ENCODE peak calls at places on chromosomes 3 and 15, in nine cellular contexts. One of them, this sample, is unnamed.

GRCh38 chr3:13508496-13508895 is 28.4 kb downstream of the HDAC11 start:
- DNase-seq in endodermal cell: no peak
- DNase-seq in MM.1S: no peak
- DNase-seq in left ventricle myocardium inferior: peak; percentile 7
- DNase-seq in coronary artery: no peak
- DNase-seq in GM23248: no peak
- DNase-seq in A549: no peak
- DNase-seq in fibroblast of lung: no peak
- DNase-seq in AG04450: no peak
- DNase-seq in this sample: no peak

GRCh38 chr15:45821390-45821789 is 186.6 kb downstream of the SQOR start:
- DNase-seq in endodermal cell: no peak
- DNase-seq in MM.1S: no peak
- DNase-seq in left ventricle myocardium inferior: no peak
- DNase-seq in coronary artery: no peak
- DNase-seq in GM23248: no peak
- DNase-seq in A549: no peak
- DNase-seq in fibroblast of lung: no peak
- DNase-seq in AG04450: no peak
- DNase-seq in this sample: no peak

GRCh38 chr15:99956820-99957641 is 223.8 kb upstream of the LYSMD4 start:
- DNase-seq in endodermal cell: peak; percentile 26
- DNase-seq in MM.1S: no peak
- DNase-seq in left ventricle myocardium inferior: no peak
- DNase-seq in coronary artery: peak; percentile 55
- DNase-seq in GM23248: no peak
- DNase-seq in A549: no peak
- DNase-seq in fibroblast of lung: no peak
- DNase-seq in AG04450: no peak
- DNase-seq in this sample: no peak

GRCh38 chr3:191235331-191236314 is 36.6 kb downstream of the OSTN start:
- DNase-seq in endodermal cell: no peak
- DNase-seq in MM.1S: peak; percentile 90
- DNase-seq in left ventricle myocardium inferior: no peak
- DNase-seq in coronary artery: no peak
- DNase-seq in GM23248: peak; percentile 73
- DNase-seq in A549: no peak
- DNase-seq in fibroblast of lung: peak; percentile 20
- DNase-seq in AG04450: no peak
- DNase-seq in this sample: no peak

GRCh38 chr3:72380193-72380592 is 468.1 kb downstream of the SHQ1 start:
- DNase-seq in endodermal cell: no peak
- DNase-seq in MM.1S: no peak
- DNase-seq in left ventricle myocardium inferior: no peak
- DNase-seq in coronary artery: no peak
- DNase-seq in GM23248: peak; percentile 82
- DNase-seq in A549: no peak
- DNase-seq in fibroblast of lung: peak; percentile 41
- DNase-seq in AG04450: no peak
- DNase-seq in this sample: no peak

GRCh38 chr3:2870714-2871353 is 239.3 kb downstream of the IL5RA start:
- DNase-seq in endodermal cell: no peak
- DNase-seq in MM.1S: no peak
- DNase-seq in left ventricle myocardium inferior: no peak
- DNase-seq in coronary artery: no peak
- DNase-seq in GM23248: no peak
- DNase-seq in A549: no peak
- DNase-seq in fibroblast of lung: no peak
- DNase-seq in AG04450: no peak
- DNase-seq in this sample: no peak

GRCh38 chr3:169624533-169624972 is 39.0 kb downstream of the MECOM start:
- DNase-seq in endodermal cell: peak; percentile 51
- DNase-seq in MM.1S: no peak
- DNase-seq in left ventricle myocardium inferior: no peak
- DNase-seq in coronary artery: no peak
- DNase-seq in GM23248: no peak
- DNase-seq in A549: no peak
- DNase-seq in fibroblast of lung: no peak
- DNase-seq in AG04450: no peak
- DNase-seq in this sample: no peak

GRCh38 chr15:34038404-34039179 is 412 bp downstream of the AVEN start:
- DNase-seq in endodermal cell: peak; percentile 90
- DNase-seq in MM.1S: peak; percentile 81
- DNase-seq in left ventricle myocardium inferior: peak; percentile 85
- DNase-seq in coronary artery: peak; percentile 81
- DNase-seq in GM23248: peak; percentile 89
- DNase-seq in A549: peak; percentile 86
- DNase-seq in fibroblast of lung: peak; percentile 76
- DNase-seq in AG04450: no peak
- DNase-seq in this sample: peak; percentile 72

GRCh38 chr3:58638586-58638985 is 28.0 kb downstream of the FAM3D start:
- DNase-seq in endodermal cell: no peak
- DNase-seq in MM.1S: no peak
- DNase-seq in left ventricle myocardium inferior: no peak
- DNase-seq in coronary artery: no peak
- DNase-seq in GM23248: no peak
- DNase-seq in A549: no peak
- DNase-seq in fibroblast of lung: no peak
- DNase-seq in AG04450: no peak
- DNase-seq in this sample: no peak

GRCh38 chr3:71690222-71690821 is 34.9 kb downstream of the EIF4E3 start:
- DNase-seq in endodermal cell: no peak
- DNase-seq in MM.1S: no peak
- DNase-seq in left ventricle myocardium inferior: no peak
- DNase-seq in coronary artery: no peak
- DNase-seq in GM23248: peak; percentile 79
- DNase-seq in A549: no peak
- DNase-seq in fibroblast of lung: peak; percentile 62
- DNase-seq in AG04450: no peak
- DNase-seq in this sample: no peak

GRCh38 chr3:127200086-127200691 is 7.3 kb downstream of the PRR23E start:
- DNase-seq in endodermal cell: no peak
- DNase-seq in MM.1S: no peak
- DNase-seq in left ventricle myocardium inferior: no peak
- DNase-seq in coronary artery: peak; percentile 46
- DNase-seq in GM23248: no peak
- DNase-seq in A549: no peak
- DNase-seq in fibroblast of lung: no peak
- DNase-seq in AG04450: no peak
- DNase-seq in this sample: no peak

GRCh38 chr3:171867976-171868375 is 24.8 kb downstream of the TMEM212 start:
- DNase-seq in endodermal cell: peak; percentile 46
- DNase-seq in MM.1S: no peak
- DNase-seq in left ventricle myocardium inferior: no peak
- DNase-seq in coronary artery: no peak
- DNase-seq in GM23248: peak; percentile 27
- DNase-seq in A549: peak; percentile 52
- DNase-seq in fibroblast of lung: no peak
- DNase-seq in AG04450: no peak
- DNase-seq in this sample: no peak

GRCh38 chr15:69424748-69425413 is 10.7 kb downstream of the KIF23 start:
- DNase-seq in endodermal cell: no peak
- DNase-seq in MM.1S: no peak
- DNase-seq in left ventricle myocardium inferior: no peak
- DNase-seq in coronary artery: no peak
- DNase-seq in GM23248: peak; percentile 46
- DNase-seq in A549: no peak
- DNase-seq in fibroblast of lung: no peak
- DNase-seq in AG04450: no peak
- DNase-seq in this sample: no peak

GRCh38 chr3:77835916-77836315 is 796.0 kb downstream of the ROBO2 start:
- DNase-seq in endodermal cell: no peak
- DNase-seq in MM.1S: no peak
- DNase-seq in left ventricle myocardium inferior: no peak
- DNase-seq in coronary artery: no peak
- DNase-seq in GM23248: no peak
- DNase-seq in A549: no peak
- DNase-seq in fibroblast of lung: peak; percentile 73
- DNase-seq in AG04450: no peak
- DNase-seq in this sample: no peak

DNA sequence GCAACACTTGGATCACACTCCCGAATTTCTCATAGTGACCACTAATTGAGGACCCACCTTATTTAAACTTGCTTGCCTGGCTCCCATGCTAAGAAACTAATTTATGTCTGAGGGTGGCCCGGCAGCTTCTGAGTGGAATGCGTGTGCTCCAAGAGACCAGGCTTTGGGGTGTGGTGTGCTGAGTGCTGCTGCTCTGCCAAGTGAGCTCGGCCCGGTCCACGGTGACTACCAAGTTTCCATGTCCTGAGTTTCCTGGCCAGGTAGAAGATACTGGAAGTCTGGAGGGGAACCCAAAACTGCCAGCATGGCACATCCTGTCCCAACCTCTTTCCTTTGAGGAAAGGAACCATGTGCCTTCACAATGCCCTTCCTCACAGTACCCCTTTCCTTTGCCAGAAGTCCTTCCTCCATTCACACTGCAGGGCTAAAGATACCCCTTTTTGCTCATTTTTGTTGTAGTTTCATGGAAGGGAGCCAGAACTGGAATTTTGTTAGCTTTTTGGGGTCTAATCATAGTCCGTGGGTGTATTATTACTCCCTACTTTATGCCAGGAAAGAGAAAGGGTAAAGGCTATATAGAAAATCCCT is 59.1 kb upstream of the ACAD9 start:
- DNase-seq in endodermal cell: no peak
- DNase-seq in MM.1S: no peak
- DNase-seq in left ventricle myocardium inferior: no peak
- DNase-seq in coronary artery: no peak
- DNase-seq in GM23248: no peak
- DNase-seq in A549: no peak
- DNase-seq in fibroblast of lung: no peak
- DNase-seq in AG04450: no peak
- DNase-seq in this sample: no peak
- H3K27ac ChIP-seq in endodermal cell: peak overlapping the region; percentile 6
- H3K27ac ChIP-seq in MM.1S: no peak overlapping the region
- H3K27ac ChIP-seq in left ventricle myocardium inferior: peak overlapping the region; percentile 89
- H3K27ac ChIP-seq in coronary artery: no peak overlapping the region
- H3K27ac ChIP-seq in GM23248: no peak overlapping the region
- H3K27ac ChIP-seq in A549: no peak overlapping the region
- H3K27ac ChIP-seq in fibroblast of lung: no peak overlapping the region
- H3K27ac ChIP-seq in AG04450: no peak overlapping the region
- H3K27ac ChIP-seq in this sample: no peak overlapping the region

DNA sequence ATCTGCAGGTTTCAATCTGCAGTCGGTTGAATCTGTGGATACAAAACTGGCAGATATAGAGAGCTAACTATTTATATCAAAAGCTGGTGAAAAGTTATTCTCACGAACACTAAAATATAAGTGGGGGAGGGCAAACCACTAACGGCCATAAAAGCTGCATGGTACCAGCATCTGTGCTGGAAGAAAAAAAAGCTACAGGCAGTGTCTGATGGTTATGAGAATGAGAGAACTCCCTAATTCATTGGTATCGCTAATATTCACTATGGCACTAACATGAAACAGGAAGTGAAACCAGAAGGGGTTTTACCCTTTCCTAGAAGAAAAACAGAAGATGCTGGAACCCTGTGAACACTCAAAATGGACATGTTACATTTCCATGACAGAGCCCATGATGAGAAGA is 15.9 kb downstream of the CEP70 start:
- DNase-seq in endodermal cell: no peak
- DNase-seq in MM.1S: peak; percentile 77
- DNase-seq in left ventricle myocardium inferior: no peak
- DNase-seq in coronary artery: no peak
- DNase-seq in GM23248: no peak
- DNase-seq in A549: no peak
- DNase-seq in fibroblast of lung: no peak
- DNase-seq in AG04450: no peak
- DNase-seq in this sample: no peak
- H3K4me3 ChIP-seq in endodermal cell: no peak overlapping the region
- H3K4me3 ChIP-seq in MM.1S: peak overlapping the region; percentile 32
- H3K4me3 ChIP-seq in left ventricle myocardium inferior: no peak overlapping the region
- H3K4me3 ChIP-seq in coronary artery: no peak overlapping the region
- H3K4me3 ChIP-seq in GM23248: no peak overlapping the region
- H3K4me3 ChIP-seq in A549: no peak overlapping the region
- H3K4me3 ChIP-seq in fibroblast of lung: no peak overlapping the region
- H3K4me3 ChIP-seq in AG04450: no peak overlapping the region
- H3K4me3 ChIP-seq in this sample: peak overlapping the region; percentile 17

GRCh38 chr3:44890852-44891251 is 16.4 kb downstream of the TGM4 start:
- DNase-seq in endodermal cell: peak; percentile 42
- DNase-seq in MM.1S: no peak
- DNase-seq in left ventricle myocardium inferior: no peak
- DNase-seq in coronary artery: no peak
- DNase-seq in GM23248: no peak
- DNase-seq in A549: no peak
- DNase-seq in fibroblast of lung: no peak
- DNase-seq in AG04450: no peak
- DNase-seq in this sample: no peak

GRCh38 chr3:44890258-44890657 is 15.8 kb downstream of the TGM4 start:
- DNase-seq in endodermal cell: peak; percentile 80
- DNase-seq in MM.1S: no peak
- DNase-seq in left ventricle myocardium inferior: no peak
- DNase-seq in coronary artery: no peak
- DNase-seq in GM23248: peak; percentile 10
- DNase-seq in A549: no peak
- DNase-seq in fibroblast of lung: peak; percentile 17
- DNase-seq in AG04450: no peak
- DNase-seq in this sample: no peak

GRCh38 chr3:44894485-44894884 is 20.1 kb downstream of the TGM4 start:
- DNase-seq in endodermal cell: peak; percentile 89
- DNase-seq in MM.1S: no peak
- DNase-seq in left ventricle myocardium inferior: no peak
- DNase-seq in coronary artery: no peak
- DNase-seq in GM23248: no peak
- DNase-seq in A549: no peak
- DNase-seq in fibroblast of lung: no peak
- DNase-seq in AG04450: no peak
- DNase-seq in this sample: no peak

GRCh38 chr3:44893097-44893496 is 18.7 kb downstream of the TGM4 start:
- DNase-seq in endodermal cell: no peak
- DNase-seq in MM.1S: no peak
- DNase-seq in left ventricle myocardium inferior: no peak
- DNase-seq in coronary artery: no peak
- DNase-seq in GM23248: peak; percentile 75
- DNase-seq in A549: no peak
- DNase-seq in fibroblast of lung: peak; percentile 67
- DNase-seq in AG04450: peak; percentile 43
- DNase-seq in this sample: no peak

GRCh38 chr3:44892689-44893088 is 18.3 kb downstream of the TGM4 start:
- DNase-seq in endodermal cell: no peak
- DNase-seq in MM.1S: no peak
- DNase-seq in left ventricle myocardium inferior: no peak
- DNase-seq in coronary artery: no peak
- DNase-seq in GM23248: no peak
- DNase-seq in A549: no peak
- DNase-seq in fibroblast of lung: peak; percentile 63
- DNase-seq in AG04450: no peak
- DNase-seq in this sample: no peak
- H3K27ac ChIP-seq in endodermal cell: no peak overlapping the region
- H3K27ac ChIP-seq in MM.1S: no peak overlapping the region
- H3K27ac ChIP-seq in left ventricle myocardium inferior: no peak overlapping the region
- H3K27ac ChIP-seq in coronary artery: no peak overlapping the region
- H3K27ac ChIP-seq in GM23248: no peak overlapping the region
- H3K27ac ChIP-seq in A549: peak overlapping the region; percentile 43
- H3K27ac ChIP-seq in fibroblast of lung: no peak overlapping the region
- H3K27ac ChIP-seq in AG04450: no peak overlapping the region
- H3K27ac ChIP-seq in this sample: no peak overlapping the region

DNA sequence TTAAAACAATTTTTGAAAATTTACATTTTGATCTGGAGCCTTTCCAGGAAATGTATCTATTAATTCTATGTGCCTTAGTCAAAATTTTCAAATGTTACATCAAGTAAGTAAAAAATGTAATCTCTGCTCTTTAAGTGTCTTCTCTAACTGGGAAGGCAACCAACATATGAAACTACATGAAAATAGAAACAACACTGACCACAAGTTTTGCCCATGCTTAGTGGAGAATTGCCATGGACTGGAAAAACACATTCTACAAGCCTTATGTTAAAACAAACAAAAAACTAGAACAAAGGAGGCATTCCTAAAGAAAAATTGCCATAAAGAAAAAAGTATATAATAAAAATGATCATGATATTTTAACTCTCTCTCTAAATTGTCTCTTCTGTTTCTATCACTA is 75.9 kb upstream of the SPRED1 start:
- DNase-seq in endodermal cell: no peak
- DNase-seq in MM.1S: peak; percentile 50
- DNase-seq in left ventricle myocardium inferior: no peak
- DNase-seq in coronary artery: no peak
- DNase-seq in GM23248: no peak
- DNase-seq in A549: no peak
- DNase-seq in fibroblast of lung: peak; percentile 64
- DNase-seq in AG04450: no peak
- DNase-seq in this sample: no peak
- H3K4me3 ChIP-seq in endodermal cell: no peak overlapping the region
- H3K4me3 ChIP-seq in MM.1S: peak overlapping the region; percentile 16
- H3K4me3 ChIP-seq in left ventricle myocardium inferior: no peak overlapping the region
- H3K4me3 ChIP-seq in coronary artery: no peak overlapping the region
- H3K4me3 ChIP-seq in GM23248: no peak overlapping the region
- H3K4me3 ChIP-seq in A549: no peak overlapping the region
- H3K4me3 ChIP-seq in fibroblast of lung: no peak overlapping the region
- H3K4me3 ChIP-seq in AG04450: no peak overlapping the region
- H3K4me3 ChIP-seq in this sample: no peak overlapping the region

This sample was measured in naive thymus-derived CD4-positive, alpha-beta T cell.